ENCODE peak calls at places on chromosomes 5 and 9, in four cellular contexts. S is A549, D is breast epithelium, B is mammary epithelial cell. X is an unnamed sample. For H3K4me1, the result is how much of the 10 kb centered on the place peaks cover.

GRCh38 chr5:134503088-134503936 is 22.2 kb upstream of the JADE2 start:
- DNase-seq in S (peak), D (peak), B (peak), X (peak)

GRCh38 chr5:92944903-92945629 is 636.0 kb downstream of the NR2F1-AS1 start:
- DNase-seq in S (peak), D (no peak), B (no peak), X (no peak)

GRCh38 chr5:82347213-82347947 is 69.2 kb upstream of the RPS23 start:
- DNase-seq in D (no peak), B (no peak), S (no peak), X (no peak)

GRCh38 chr5:5492087-5492933 is 69.8 kb downstream of the ICE1 start:
- DNase-seq in B (peak), S (peak), D (no peak), X (no peak)

GRCh38 chr5:111738118-111738517 is 18.9 kb downstream of the NREP start:
- DNase-seq in B (no peak), D (no peak), S (no peak), X (no peak)

GRCh38 chr9:123353984-123354591 is 1.9 kb upstream of the CRB2 start:
- DNase-seq in S (peak), B (peak), D (peak), X (no peak)

GRCh38 chr5:28284788-28285187 is 1246.4 kb upstream of the CDH9 start:
- DNase-seq in S (no peak), D (no peak), B (no peak), X (no peak)

GRCh38 chr5:138901716-138902115 is 26.6 kb upstream of the LRRTM2 start:
- DNase-seq in D (no peak), B (no peak), S (no peak), X (no peak)

GRCh38 chr5:172598251-172599203 is 42.5 kb upstream of the NEURL1B start:
- DNase-seq in S (no peak), B (no peak), D (no peak), X (no peak)

GRCh38 chr5:153619706-153620105 is 129.2 kb downstream of the GRIA1 start:
- DNase-seq in B (peak), S (no peak), D (no peak), X (peak)

GRCh38 chr5:76801159-76801802 is 17.5 kb upstream of the F2RL1 start:
- DNase-seq in B (peak), D (no peak), S (peak), X (no peak)

GRCh38 chr5:93582677-93583524 is at the start of gene NR2F1:
- DNase-seq in B (peak), D (peak), S (peak), X (no peak)

GRCh38 chr9:124628741-124629140 is 121.5 kb upstream of the NR5A1 start:
- DNase-seq in D (no peak), B (no peak), S (no peak), X (no peak)

DNA sequence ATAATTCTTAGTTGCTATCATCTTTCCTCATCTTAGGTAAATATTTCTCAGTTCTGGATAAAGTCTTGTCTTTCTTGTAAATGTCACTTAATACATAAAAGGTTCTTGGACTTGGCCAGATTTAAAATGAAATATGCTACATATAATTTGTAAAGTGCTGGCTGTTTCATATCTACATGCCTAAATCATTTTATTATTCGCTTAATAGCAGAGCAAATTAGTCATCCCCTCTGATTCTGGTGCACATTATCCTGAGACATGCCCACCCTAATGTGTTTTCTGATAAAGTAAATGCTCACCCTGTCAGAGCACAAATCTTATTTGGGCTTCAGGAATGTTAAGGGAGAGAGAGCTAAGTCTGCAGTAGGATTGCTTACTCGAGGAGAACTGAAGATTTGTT is 166.5 kb upstream of the IZUMO3 start:
- DNase-seq in S (no peak), D (no peak), B (no peak), X (no peak)
- H3K27ac ChIP-seq in S (no peak), D (no peak), B (no peak), X (no peak)

GRCh38 chr9:136297016-136297691 is 6.7 kb downstream of the CCDC187 start:
- DNase-seq in B (peak), D (no peak), S (no peak), X (peak)
- TF ChIP-seq CTCF in B (peak), D (no peak), S (no peak), X (peak)

GRCh38 chr9:36150529-36151305 is 14.2 kb downstream of the GLIPR2 start:
- DNase-seq in B (no peak), S (no peak), D (no peak), X (no peak)
- H3K4me1 ChIP-seq in B (under half), S (under half), D (under half), X (under half)

GRCh38 chr5:17227868-17228267 is 10.4 kb downstream of the BASP1 start:
- DNase-seq in D (no peak), B (peak), S (no peak), X (no peak)
- H3K27ac ChIP-seq in D (peak), B (peak), S (peak), X (peak)

DNA sequence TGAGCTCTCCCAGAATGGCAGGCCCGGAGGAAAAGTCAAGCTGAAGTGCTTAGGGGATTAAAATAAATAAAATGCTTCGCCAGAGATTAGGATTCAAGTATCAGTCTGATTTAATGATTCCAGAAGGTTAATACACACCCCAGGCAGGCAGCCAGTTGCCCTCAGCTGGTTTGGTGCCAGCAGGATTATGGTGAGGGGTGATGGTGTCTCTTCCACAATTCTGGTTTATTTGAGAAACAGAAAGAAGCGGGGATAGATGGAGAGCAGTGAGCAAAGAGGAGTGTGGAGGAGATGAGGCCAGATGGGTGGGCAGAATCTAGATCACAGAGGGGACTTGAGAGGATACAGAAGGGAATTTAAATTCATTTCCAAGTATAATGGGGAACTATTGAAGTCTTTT is 297.5 kb downstream of the MSX2 start:
- DNase-seq in D (no peak), S (no peak), B (no peak), X (no peak)
- TF ChIP-seq CTCF in D (no peak), S (no peak), B (no peak), X (no peak)

DNA sequence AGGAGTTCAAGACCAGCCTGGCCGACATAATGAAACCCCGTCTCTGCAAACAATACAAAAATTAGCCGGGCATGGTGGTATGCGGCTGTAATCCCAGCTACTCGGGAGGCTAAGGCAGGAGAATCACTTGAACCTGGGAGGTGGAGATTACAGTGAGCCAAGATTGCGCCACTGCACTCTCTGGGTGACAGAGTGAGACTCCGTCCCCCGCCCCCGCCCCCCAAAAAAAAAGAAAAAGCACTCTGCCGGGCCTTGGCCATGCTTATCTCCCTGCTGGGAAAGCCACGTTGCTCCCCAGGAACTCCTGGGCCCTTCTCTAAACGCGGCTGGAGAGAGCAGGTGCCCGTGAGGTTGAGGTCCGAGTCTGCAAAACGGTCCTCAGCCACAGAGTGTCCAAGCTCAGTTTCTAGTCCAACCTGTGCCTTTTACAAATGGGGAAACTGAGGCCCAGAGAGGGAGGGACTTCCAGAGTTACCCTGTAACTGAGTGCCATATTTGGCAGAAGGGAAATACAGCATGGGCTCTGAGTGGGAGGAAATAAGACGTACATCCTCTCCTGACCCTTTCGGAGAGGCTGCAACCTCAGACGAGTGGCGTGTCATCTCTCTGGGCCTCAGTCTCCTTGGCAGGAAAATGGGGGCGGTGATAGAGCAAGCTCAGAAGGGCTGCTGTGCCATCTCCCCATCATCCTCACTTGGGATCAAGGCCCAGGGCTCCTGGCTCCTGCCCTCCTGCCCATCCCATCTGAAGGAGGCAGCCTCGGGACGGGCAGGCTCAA is 6.6 kb upstream of the PHYHD1 start:
- DNase-seq in B (no peak), S (no peak), D (no peak), X (no peak)
- H3K4me1 ChIP-seq in B (half or more), S (half or more), D (under half), X (under half)

GRCh38 chr5:43602818-43603534 is at the start of gene NNT:
- DNase-seq in D (peak), S (peak), B (peak), X (no peak)

GRCh38 chr5:43601454-43602260 is 1.3 kb upstream of the NNT start:
- DNase-seq in S (no peak), B (peak), D (no peak), X (no peak)

GRCh38 chr5:43602456-43602817 is 543 bp upstream of the NNT start:
- DNase-seq in D (peak), S (peak), B (peak), X (peak)

GRCh38 chr5:43604699-43605098 is 1.7 kb downstream of the NNT start:
- DNase-seq in S (no peak), D (no peak), B (no peak), X (no peak)

GRCh38 chr5:43603535-43604363 is 769 bp downstream of the NNT start:
- DNase-seq in S (no peak), D (peak), B (peak), X (no peak)
- H3K27ac ChIP-seq in S (peak), D (peak), B (no peak), X (peak)

GRCh38 chr9:132651259-132651658 is 18.5 kb downstream of the DDX31 start:
- DNase-seq in D (no peak), S (peak), B (peak), X (no peak)
- TF ChIP-seq CTCF in D (peak), S (peak), B (peak), X (peak)

GRCh38 chr9:114002271-114002985 is 75.7 kb downstream of the AMBP start:
- DNase-seq in S (no peak), D (peak), B (no peak), X (no peak)
- H3K4me1 ChIP-seq in S (under half), D (under half), B (under half), X (under half)

DNA sequence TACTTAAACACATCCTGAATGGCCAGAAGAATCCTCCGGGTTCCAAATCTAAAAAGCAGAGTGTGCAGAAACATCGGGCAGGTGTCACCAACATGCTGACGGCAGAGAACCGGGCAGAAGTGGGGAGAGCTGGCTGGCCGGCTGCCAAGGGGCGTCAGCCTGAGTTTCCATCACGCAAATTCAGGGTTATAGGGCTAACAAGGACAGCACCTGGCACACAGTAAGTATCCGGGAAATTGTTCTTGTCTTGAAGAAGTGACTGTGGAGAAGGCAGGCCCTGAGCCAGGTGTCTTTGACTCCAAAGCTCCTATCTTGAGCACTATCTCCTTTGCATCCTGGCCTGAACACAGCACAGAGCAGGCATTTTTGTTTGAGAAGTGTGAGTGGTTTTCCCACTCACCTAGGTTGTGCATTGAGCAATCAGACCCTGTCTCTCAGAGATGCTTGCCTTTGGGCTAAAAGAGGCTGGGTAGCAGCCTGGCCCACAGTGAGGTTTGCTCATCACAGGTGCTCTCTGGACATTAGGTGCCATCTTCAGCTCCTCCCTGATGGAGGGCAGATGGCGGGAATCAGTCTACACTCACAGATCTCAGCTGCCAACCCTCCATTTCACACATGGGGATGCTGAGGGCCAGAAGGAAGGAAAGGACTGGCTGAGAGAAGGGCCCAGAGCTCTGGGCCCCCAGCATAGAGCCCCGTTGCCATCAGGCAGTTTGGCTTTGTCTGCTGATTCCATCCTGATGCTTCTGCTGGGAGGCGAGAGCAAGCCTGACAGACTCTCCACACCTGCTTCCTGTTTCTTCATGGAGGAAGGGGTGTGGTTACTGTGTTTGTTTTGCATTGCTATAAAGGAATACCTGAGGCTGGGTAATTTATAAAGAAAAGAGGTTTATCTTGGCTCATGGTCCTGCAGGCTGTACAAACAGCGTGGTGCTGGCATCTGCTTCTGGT is 52.8 kb downstream of the WHRN start:
- DNase-seq in D (no peak), S (no peak), B (no peak), X (no peak)
- H3K27ac ChIP-seq in D (no peak), S (no peak), B (no peak), X (peak)

X was measured in foreskin keratinocyte.